ENCODE peak calls at places on chromosomes 12 and 14, in four cellular contexts. One of them, this sample, is unnamed.

GRCh38 chr14:69096766-69097475 is 56.0 kb downstream of the DCAF5 start:
- DNase-seq in right lobe of liver: no peak
- DNase-seq in choroid plexus epithelial cell: peak; percentile 75
- DNase-seq in CD4-positive, alpha-beta T cell: no peak
- DNase-seq in this sample: no peak

GRCh38 chr12:111137968-111138367 is 217.6 kb upstream of the MYL2 start:
- DNase-seq in CD4-positive, alpha-beta T cell: no peak
- DNase-seq in choroid plexus epithelial cell: no peak
- DNase-seq in right lobe of liver: no peak
- DNase-seq in this sample: no peak

GRCh38 chr14:86935241-86935640 is 1057.7 kb downstream of the GALC start:
- DNase-seq in right lobe of liver: no peak
- DNase-seq in CD4-positive, alpha-beta T cell: no peak
- DNase-seq in choroid plexus epithelial cell: peak; percentile 11
- DNase-seq in this sample: no peak

GRCh38 chr12:110698171-110698902 is 9.4 kb upstream of the HVCN1 start:
- DNase-seq in right lobe of liver: peak; percentile 86
- DNase-seq in CD4-positive, alpha-beta T cell: peak; percentile 76
- DNase-seq in choroid plexus epithelial cell: peak; percentile 95
- DNase-seq in this sample: no peak

GRCh38 chr14:77310041-77310440 is 10.6 kb downstream of the POMT2 start:
- DNase-seq in right lobe of liver: no peak
- DNase-seq in choroid plexus epithelial cell: no peak
- DNase-seq in CD4-positive, alpha-beta T cell: no peak
- DNase-seq in this sample: no peak

GRCh38 chr14:53113992-53114391 is 39.1 kb downstream of the DDHD1 start:
- DNase-seq in CD4-positive, alpha-beta T cell: no peak
- DNase-seq in choroid plexus epithelial cell: no peak
- DNase-seq in right lobe of liver: no peak
- DNase-seq in this sample: no peak

GRCh38 chr14:24390696-24391468 is 7.9 kb upstream of the NYNRIN start:
- DNase-seq in CD4-positive, alpha-beta T cell: no peak
- DNase-seq in choroid plexus epithelial cell: no peak
- DNase-seq in right lobe of liver: no peak
- DNase-seq in this sample: no peak

GRCh38 chr14:21106191-21106505 is 5.3 kb downstream of the TMEM253 start:
- DNase-seq in right lobe of liver: no peak
- DNase-seq in CD4-positive, alpha-beta T cell: no peak
- DNase-seq in choroid plexus epithelial cell: peak; percentile 54
- DNase-seq in this sample: no peak

GRCh38 chr12:118356809-118357326 is 15.8 kb downstream of the TAOK3 start:
- DNase-seq in CD4-positive, alpha-beta T cell: no peak
- DNase-seq in right lobe of liver: no peak
- DNase-seq in choroid plexus epithelial cell: peak; percentile 94
- DNase-seq in this sample: no peak

GRCh38 chr12:115886666-115887065 is 390.8 kb downstream of the MED13L start:
- DNase-seq in choroid plexus epithelial cell: no peak
- DNase-seq in right lobe of liver: no peak
- DNase-seq in CD4-positive, alpha-beta T cell: no peak
- DNase-seq in this sample: no peak

GRCh38 chr12:104748790-104749189 is 209.3 kb downstream of the SLC41A2 start:
- DNase-seq in choroid plexus epithelial cell: no peak
- DNase-seq in right lobe of liver: no peak
- DNase-seq in CD4-positive, alpha-beta T cell: no peak
- DNase-seq in this sample: no peak

GRCh38 chr14:68683326-68683725 is 109.5 kb downstream of the ZFP36L1 start:
- DNase-seq in CD4-positive, alpha-beta T cell: no peak
- DNase-seq in choroid plexus epithelial cell: peak; percentile 78
- DNase-seq in right lobe of liver: no peak
- DNase-seq in this sample: no peak

GRCh38 chr12:131223791-131224567 is 270.3 kb downstream of the ADGRD1 start:
- DNase-seq in choroid plexus epithelial cell: no peak
- DNase-seq in CD4-positive, alpha-beta T cell: no peak
- DNase-seq in right lobe of liver: no peak
- DNase-seq in this sample: peak; percentile 71

GRCh38 chr14:72665259-72665658 is 228.6 kb downstream of the DPF3 start:
- DNase-seq in right lobe of liver: no peak
- DNase-seq in CD4-positive, alpha-beta T cell: no peak
- DNase-seq in choroid plexus epithelial cell: peak; percentile 97
- DNase-seq in this sample: no peak

GRCh38 chr12:24014853-24015590 is 65.6 kb upstream of the SOX5 start:
- DNase-seq in choroid plexus epithelial cell: no peak
- DNase-seq in right lobe of liver: no peak
- DNase-seq in CD4-positive, alpha-beta T cell: no peak
- DNase-seq in this sample: no peak

GRCh38 chr12:50078281-50078680 is 6.9 kb upstream of the SMARCD1 start:
- DNase-seq in choroid plexus epithelial cell: no peak
- DNase-seq in CD4-positive, alpha-beta T cell: no peak
- DNase-seq in right lobe of liver: peak; percentile 46
- DNase-seq in this sample: no peak

GRCh38 chr12:119008691-119009221 is 27.4 kb downstream of the SRRM4 start:
- DNase-seq in choroid plexus epithelial cell: no peak
- DNase-seq in right lobe of liver: no peak
- DNase-seq in CD4-positive, alpha-beta T cell: no peak
- DNase-seq in this sample: no peak

GRCh38 chr14:61662001-61662400 is 33.3 kb upstream of the HIF1A start:
- DNase-seq in CD4-positive, alpha-beta T cell: no peak
- DNase-seq in right lobe of liver: no peak
- DNase-seq in choroid plexus epithelial cell: peak; percentile 55
- DNase-seq in this sample: no peak

GRCh38 chr14:69818760-69819191 is 21.7 kb upstream of the SLC10A1 start:
- DNase-seq in right lobe of liver: no peak
- DNase-seq in choroid plexus epithelial cell: peak; percentile 77
- DNase-seq in CD4-positive, alpha-beta T cell: peak; percentile 20
- DNase-seq in this sample: no peak

GRCh38 chr12:108696111-108696995 is 35.0 kb downstream of the CORO1C start:
- DNase-seq in choroid plexus epithelial cell: peak; percentile 97
- DNase-seq in right lobe of liver: no peak
- DNase-seq in CD4-positive, alpha-beta T cell: no peak
- DNase-seq in this sample: no peak

GRCh38 chr14:71372411-71372838 is 465.2 kb downstream of the PCNX1 start:
- DNase-seq in CD4-positive, alpha-beta T cell: no peak
- DNase-seq in choroid plexus epithelial cell: peak; percentile 93
- DNase-seq in right lobe of liver: no peak
- DNase-seq in this sample: no peak

GRCh38 chr12:130953783-130954543 is at the start of gene ADGRD1:
- DNase-seq in choroid plexus epithelial cell: peak; percentile 41
- DNase-seq in CD4-positive, alpha-beta T cell: no peak
- DNase-seq in right lobe of liver: no peak
- DNase-seq in this sample: no peak

GRCh38 chr14:21367582-21368144 is 16.2 kb downstream of the SUPT16H start:
- DNase-seq in right lobe of liver: no peak
- DNase-seq in CD4-positive, alpha-beta T cell: no peak
- DNase-seq in choroid plexus epithelial cell: no peak
- DNase-seq in this sample: no peak

GRCh38 chr14:31229638-31230229 is 22.1 kb upstream of the HECTD1 start:
- DNase-seq in choroid plexus epithelial cell: peak; percentile 98
- DNase-seq in CD4-positive, alpha-beta T cell: no peak
- DNase-seq in right lobe of liver: peak; percentile 76
- DNase-seq in this sample: no peak

GRCh38 chr12:44000309-44000952 is 164.6 kb downstream of the TMEM117 start:
- DNase-seq in choroid plexus epithelial cell: peak; percentile 57
- DNase-seq in right lobe of liver: no peak
- DNase-seq in CD4-positive, alpha-beta T cell: no peak
- DNase-seq in this sample: no peak

GRCh38 chr14:85056228-85056627 is 473.7 kb upstream of the FLRT2 start:
- DNase-seq in choroid plexus epithelial cell: no peak
- DNase-seq in CD4-positive, alpha-beta T cell: no peak
- DNase-seq in right lobe of liver: no peak
- DNase-seq in this sample: no peak

GRCh38 chr14:104224516-104225281 is 86.3 kb downstream of the KIF26A start:
- DNase-seq in choroid plexus epithelial cell: peak; percentile 13
- DNase-seq in right lobe of liver: peak; percentile 58
- DNase-seq in CD4-positive, alpha-beta T cell: no peak
- DNase-seq in this sample: peak; percentile 84

GRCh38 chr14:22395803-22396202 is 193.2 kb downstream of the DAD1 start:
- DNase-seq in CD4-positive, alpha-beta T cell: no peak
- DNase-seq in right lobe of liver: no peak
- DNase-seq in choroid plexus epithelial cell: no peak
- DNase-seq in this sample: no peak

GRCh38 chr14:38367922-38368321 is 112.0 kb upstream of the CLEC14A start:
- DNase-seq in choroid plexus epithelial cell: no peak
- DNase-seq in right lobe of liver: no peak
- DNase-seq in CD4-positive, alpha-beta T cell: no peak
- DNase-seq in this sample: no peak

GRCh38 chr14:89429206-89430091 is 12.4 kb upstream of the FOXN3 start:
- DNase-seq in CD4-positive, alpha-beta T cell: no peak
- DNase-seq in choroid plexus epithelial cell: no peak
- DNase-seq in right lobe of liver: no peak
- DNase-seq in this sample: no peak

GRCh38 chr12:14258468-14258947 is 107.0 kb upstream of the ATF7IP start:
- DNase-seq in right lobe of liver: no peak
- DNase-seq in CD4-positive, alpha-beta T cell: no peak
- DNase-seq in choroid plexus epithelial cell: no peak
- DNase-seq in this sample: no peak

DNA sequence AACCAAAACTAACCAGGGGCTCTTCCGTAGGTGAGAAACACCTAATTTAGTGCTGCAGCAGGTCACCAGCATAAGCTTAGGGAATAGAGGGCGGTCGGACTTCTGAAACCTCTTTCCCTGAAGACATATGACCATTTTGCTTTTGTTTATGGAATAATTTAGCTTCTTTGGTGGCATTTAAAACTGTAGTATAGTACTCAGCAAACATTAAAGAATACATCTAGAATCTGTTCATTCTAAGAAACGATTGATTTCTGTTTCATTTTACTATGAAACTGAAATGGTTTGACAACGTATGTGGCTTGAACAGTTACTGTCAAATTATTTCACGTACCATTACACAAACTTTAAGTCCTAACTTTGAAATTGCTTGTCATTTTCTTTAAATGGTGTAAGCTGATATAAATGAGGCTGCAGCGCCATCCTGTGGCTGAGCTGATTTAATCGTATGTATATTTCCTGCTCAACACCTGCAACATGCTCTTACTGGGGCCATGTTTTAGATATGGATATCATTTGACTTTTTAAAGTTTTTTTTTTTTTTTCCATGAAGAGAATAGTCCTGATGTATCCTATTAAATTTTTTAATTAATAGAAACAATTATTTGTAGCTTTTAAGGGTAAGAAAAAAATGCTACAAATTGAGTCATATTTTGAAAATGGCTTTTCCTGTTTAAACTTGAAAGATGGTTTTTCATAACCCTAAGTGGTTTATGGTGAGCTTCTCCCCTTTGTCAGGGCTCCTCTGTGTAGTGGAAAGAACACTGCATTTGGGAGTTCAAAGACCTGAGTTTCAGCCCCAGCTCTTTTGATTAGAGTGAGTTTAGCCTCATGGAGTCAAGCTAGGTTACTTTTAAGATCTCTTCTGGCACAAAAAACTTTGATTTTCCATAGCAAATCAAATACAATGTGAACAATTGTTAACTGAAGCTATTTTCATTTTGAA is 27.4 kb downstream of the CFAP54 start:
- DNase-seq in CD4-positive, alpha-beta T cell: peak; percentile 80
- DNase-seq in choroid plexus epithelial cell: peak; percentile 90
- DNase-seq in right lobe of liver: peak; percentile 60
- DNase-seq in this sample: no peak
- TF ChIP-seq CTCF in CD4-positive, alpha-beta T cell: peak; percentile 68
- TF ChIP-seq CTCF in choroid plexus epithelial cell: peak; percentile 65
- TF ChIP-seq CTCF in right lobe of liver: peak; percentile 61
- TF ChIP-seq CTCF in this sample: peak; percentile 94

DNA sequence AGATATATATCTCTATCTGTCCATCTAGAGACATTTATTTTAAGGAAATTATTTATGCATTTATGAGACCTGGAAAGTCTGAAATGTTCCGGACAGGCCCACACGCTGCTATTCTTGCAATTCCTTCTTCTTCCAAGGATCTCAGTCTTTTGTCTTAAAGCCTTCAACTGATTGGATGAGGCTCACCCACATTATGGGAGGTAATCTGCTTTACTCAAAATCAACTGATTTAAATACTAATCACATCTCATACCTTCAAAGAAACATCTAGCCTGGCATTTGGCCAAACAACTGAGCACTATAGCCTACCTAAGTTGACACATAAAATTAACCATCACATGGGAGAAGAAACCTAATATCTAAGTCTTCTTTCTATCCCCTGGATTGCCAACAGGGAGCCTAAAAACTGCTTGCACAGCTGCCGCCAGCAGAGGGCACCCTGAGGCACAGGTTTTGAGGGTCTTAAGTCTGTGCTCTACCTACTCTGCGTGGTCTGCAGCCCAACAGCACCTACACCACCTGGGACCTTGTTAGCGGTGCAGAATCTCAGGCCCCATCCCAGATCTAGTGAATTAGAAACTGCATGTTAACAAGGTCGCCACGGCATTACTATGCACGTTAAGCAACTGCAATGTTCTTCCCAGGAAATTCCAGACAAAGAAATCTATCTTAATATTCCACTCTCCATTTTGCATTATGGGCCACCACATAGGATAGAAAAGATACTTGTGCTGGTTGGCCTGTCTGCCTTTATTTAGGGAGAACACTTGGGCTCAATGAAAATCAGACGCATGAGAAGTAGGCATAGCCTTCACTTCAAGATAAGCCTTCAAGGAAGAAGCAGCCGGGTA is 249.7 kb downstream of the FOXG1 start:
- DNase-seq in CD4-positive, alpha-beta T cell: no peak
- DNase-seq in choroid plexus epithelial cell: peak; percentile 74
- DNase-seq in right lobe of liver: peak; percentile 57
- DNase-seq in this sample: no peak
- TF ChIP-seq CTCF in CD4-positive, alpha-beta T cell: no peak
- TF ChIP-seq CTCF in choroid plexus epithelial cell: peak; percentile 99
- TF ChIP-seq CTCF in right lobe of liver: peak; percentile 71
- TF ChIP-seq CTCF in this sample: peak; percentile 78

GRCh38 chr12:3797649-3798048 is 44.7 kb upstream of the CRACR2A start:
- DNase-seq in right lobe of liver: no peak
- DNase-seq in choroid plexus epithelial cell: no peak
- DNase-seq in CD4-positive, alpha-beta T cell: no peak
- DNase-seq in this sample: no peak
- TF ChIP-seq CTCF in right lobe of liver: no peak
- TF ChIP-seq CTCF in choroid plexus epithelial cell: peak; percentile 24
- TF ChIP-seq CTCF in CD4-positive, alpha-beta T cell: no peak
- TF ChIP-seq CTCF in this sample: peak; percentile 17

DNA sequence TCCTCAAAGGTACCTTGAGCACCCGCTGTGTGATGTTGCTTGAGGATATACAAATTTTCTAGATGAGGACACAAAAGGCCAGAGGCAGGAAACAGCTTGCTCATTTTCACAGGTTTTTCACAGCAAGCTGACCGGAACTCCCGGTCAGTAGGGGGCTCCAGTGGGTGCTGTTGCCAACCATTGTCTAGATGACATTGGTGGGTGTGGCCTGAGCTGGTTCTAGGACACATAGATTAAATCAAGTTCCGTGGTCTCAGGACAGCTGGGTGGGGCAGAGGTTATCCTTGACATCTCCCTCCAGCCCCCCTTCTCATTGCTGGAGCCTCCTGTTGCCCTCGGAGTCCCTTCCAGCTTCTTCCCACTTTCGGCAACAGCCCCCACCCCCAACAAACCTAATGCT is 153.6 kb upstream of the FKBP4 start:
- DNase-seq in CD4-positive, alpha-beta T cell: no peak
- DNase-seq in choroid plexus epithelial cell: peak; percentile 36
- DNase-seq in right lobe of liver: no peak
- DNase-seq in this sample: no peak
- TF ChIP-seq CTCF in CD4-positive, alpha-beta T cell: no peak
- TF ChIP-seq CTCF in choroid plexus epithelial cell: peak; percentile 52
- TF ChIP-seq CTCF in right lobe of liver: no peak
- TF ChIP-seq CTCF in this sample: peak; percentile 68

GRCh38 chr14:39426605-39427004 is 5.6 kb downstream of the FBXO33 start:
- DNase-seq in right lobe of liver: no peak
- DNase-seq in choroid plexus epithelial cell: peak; percentile 89
- DNase-seq in CD4-positive, alpha-beta T cell: no peak
- DNase-seq in this sample: no peak
- TF ChIP-seq CTCF in right lobe of liver: peak; percentile 43
- TF ChIP-seq CTCF in choroid plexus epithelial cell: peak; percentile 43
- TF ChIP-seq CTCF in CD4-positive, alpha-beta T cell: peak; percentile 42
- TF ChIP-seq CTCF in this sample: peak; percentile 75